ENCODE peak calls at places on chromosomes 6 and 20, in four cellular contexts. X is left cardiac atrium, U is A549, T is AG09319. R is an unnamed sample.

GRCh38 chr6:96923871-96924493 is 546 bp upstream of the KLHL32 start:
- DNase-seq in U (no peak), T (no peak), X (no peak), R (no peak)

GRCh38 chr6:151044465-151045441 is 179.3 kb downstream of the MTHFD1L start:
- DNase-seq in U (peak), X (peak), T (peak), R (peak)

GRCh38 chr20:44594730-44595129 is 12.4 kb downstream of the PKIG start:
- DNase-seq in U (peak), X (no peak), T (no peak), R (peak)

GRCh38 chr6:165571721-165572132 is 91.3 kb downstream of the PDE10A start:
- DNase-seq in U (no peak), T (no peak), X (no peak), R (no peak)

GRCh38 chr6:39181333-39181732 is 47.9 kb downstream of the KCNK5 start:
- DNase-seq in U (no peak), T (no peak), X (no peak), R (no peak)

GRCh38 chr6:133136177-133136896 is 104.8 kb upstream of the EYA4 start:
- DNase-seq in X (no peak), U (no peak), T (no peak), R (no peak)

GRCh38 chr20:2866236-2866635 is 7.0 kb upstream of the PTPRA start:
- DNase-seq in U (no peak), X (no peak), T (no peak), R (no peak)

GRCh38 chr6:28944412-28945006 is 20.7 kb upstream of the TRIM27 start:
- DNase-seq in U (peak), X (peak), T (peak), R (peak)

GRCh38 chr6:105402090-105402980 is 547 bp downstream of the PREP start:
- DNase-seq in U (peak), X (no peak), T (no peak), R (no peak)

GRCh38 chr20:24684954-24685691 is 215.7 kb downstream of the SYNDIG1 start:
- DNase-seq in X (no peak), U (no peak), T (no peak), R (peak)

GRCh38 chr20:24833592-24833991 is 115.5 kb upstream of the CST7 start:
- DNase-seq in X (no peak), T (no peak), U (no peak), R (no peak)

GRCh38 chr6:170110201-170111140 is 180.4 kb downstream of the DLL1 start:
- DNase-seq in T (no peak), U (no peak), X (no peak), R (peak)

GRCh38 chr6:110720066-110720465 is 95.2 kb downstream of the CDK19 start:
- DNase-seq in X (no peak), T (no peak), U (no peak), R (no peak)

GRCh38 chr20:46699651-46700359 is 9.6 kb upstream of the SLC2A10 start:
- DNase-seq in U (peak), T (no peak), X (no peak), R (no peak)

GRCh38 chr6:90297124-90297865 is 652 bp upstream of the BACH2 start:
- DNase-seq in X (no peak), T (no peak), U (no peak), R (no peak)

R was measured in tibial artery.